ENCODE peak calls at places on chromosomes 4 and X, in nine cellular contexts. T is hepatocyte, V is K562, C is HCT116, D is endothelial cell of umbilical vein, R is astrocyte, N is H1, K is mammary epithelial cell, X is fibroblast of lung. Q is an unnamed sample. For H4K20me1, the result is how much of the 10 kb centered on the place peaks cover.

GRCh38 chr4:26288308-26288982 is 32.4 kb upstream of the RBPJ start:
- DNase-seq in R (peak), N (no peak), T (no peak), C (no peak), D (no peak), V (no peak), X (peak), K (no peak), Q (no peak)

GRCh38 chrX:148069759-148070503 is 88.8 kb downstream of the FMR1NB start:
- DNase-seq in X (no peak), R (no peak), V (no peak), N (no peak), D (no peak), C (no peak), T (no peak), K (no peak), Q (no peak)

GRCh38 chrX:153971632-153972367 is at the start of gene HCFC1:
- DNase-seq in K (peak), X (peak), T (peak), D (peak), C (peak), R (peak), N (peak), V (peak), Q (peak)

GRCh38 chr4:6733358-6734164 is 17.6 kb downstream of the BLOC1S4 start:
- DNase-seq in R (no peak), C (no peak), D (no peak), T (peak), X (no peak), K (no peak), N (no peak), V (peak), Q (no peak)

GRCh38 chr4:148443550-148444295 is 1.5 kb upstream of the NR3C2 start:
- DNase-seq in T (peak), N (peak), K (no peak), R (no peak), C (no peak), V (no peak), X (no peak), D (peak), Q (no peak)

GRCh38 chrX:68820476-68821110 is 8.2 kb upstream of the EFNB1 start:
- DNase-seq in X (no peak), C (no peak), T (no peak), V (no peak), D (no peak), R (no peak), N (no peak), K (no peak), Q (no peak)

GRCh38 chr4:37639551-37640293 is 46.5 kb downstream of the RELL1 start:
- DNase-seq in D (peak), R (no peak), N (no peak), K (no peak), C (no peak), T (no peak), X (peak), V (no peak), Q (no peak)

GRCh38 chr4:183094393-183095198 is 4.5 kb upstream of the WWC2 start:
- DNase-seq in K (peak), V (no peak), T (peak), D (no peak), C (no peak), X (no peak), R (no peak), N (no peak), Q (no peak)

GRCh38 chr4:86108152-86108551 is 251.7 kb downstream of the MAPK10 start:
- DNase-seq in D (no peak), C (no peak), X (no peak), R (peak), K (peak), T (no peak), N (no peak), V (no peak), Q (no peak)

GRCh38 chr4:8050555-8051206 is 107.9 kb downstream of the ABLIM2 start:
- DNase-seq in K (no peak), R (peak), V (no peak), D (no peak), T (peak), C (no peak), N (peak), X (peak), Q (no peak)

GRCh38 chr4:172822322-172822721 is 346.3 kb upstream of the GALNT7 start:
- DNase-seq in D (no peak), N (no peak), R (no peak), X (no peak), K (no peak), V (no peak), C (no peak), T (no peak), Q (no peak)

GRCh38 chrX:104987063-104987462 is 233.4 kb downstream of the TEX13A start:
- DNase-seq in X (peak), V (no peak), R (peak), N (no peak), T (no peak), D (peak), C (no peak), K (peak), Q (no peak)

GRCh38 chr4:185774815-185775684 is 36.9 kb downstream of the SORBS2 start:
- DNase-seq in T (peak), C (no peak), N (no peak), X (peak), V (no peak), K (no peak), R (peak), D (peak), Q (no peak)

GRCh38 chrX:154469114-154469513 is 10.0 kb downstream of the LAGE3 start:
- DNase-seq in R (no peak), D (no peak), N (no peak), C (no peak), T (no peak), K (no peak), V (no peak), X (no peak), Q (no peak)

GRCh38 chr4:18291313-18291712 is 269.8 kb upstream of the LCORL start:
- DNase-seq in N (no peak), V (no peak), K (no peak), R (no peak), T (no peak), D (no peak), C (no peak), X (no peak), Q (no peak)
- TF ChIP-seq EZH2 in N (no peak), V (no peak), K (no peak), R (no peak), T (no peak), D (no peak), C (no peak), X (no peak), Q (no peak)

GRCh38 chr4:187770345-187770744 is 225.2 kb upstream of the ZFP42 start:
- DNase-seq in X (no peak), R (no peak), T (no peak), N (no peak), C (peak), D (no peak), V (no peak), K (no peak), Q (no peak)
- H2AFZ ChIP-seq in X (no peak), R (no peak), T (no peak), N (peak), C (no peak), D (no peak), V (no peak), K (no peak), Q (no peak)

GRCh38 chr4:149631629-149632028 is 184.0 kb downstream of the IQCM start:
- DNase-seq in V (no peak), T (no peak), N (no peak), D (no peak), C (no peak), R (no peak), K (no peak), X (no peak), Q (no peak)
- H4K20me1 ChIP-seq in V (under half), T (under half), N (under half), D (under half), C (under half), R (under half), K (under half), X (under half), Q (under half)

GRCh38 chr4:1009647-1010521 is 1.5 kb upstream of the FGFRL1 start:
- DNase-seq in X (peak), T (peak), V (peak), D (peak), K (peak), N (peak), C (no peak), R (no peak), Q (no peak)
- TF ChIP-seq EZH2 in X (no peak), T (no peak), V (no peak), D (no peak), K (no peak), N (no peak), C (no peak), R (no peak), Q (no peak)

DNA sequence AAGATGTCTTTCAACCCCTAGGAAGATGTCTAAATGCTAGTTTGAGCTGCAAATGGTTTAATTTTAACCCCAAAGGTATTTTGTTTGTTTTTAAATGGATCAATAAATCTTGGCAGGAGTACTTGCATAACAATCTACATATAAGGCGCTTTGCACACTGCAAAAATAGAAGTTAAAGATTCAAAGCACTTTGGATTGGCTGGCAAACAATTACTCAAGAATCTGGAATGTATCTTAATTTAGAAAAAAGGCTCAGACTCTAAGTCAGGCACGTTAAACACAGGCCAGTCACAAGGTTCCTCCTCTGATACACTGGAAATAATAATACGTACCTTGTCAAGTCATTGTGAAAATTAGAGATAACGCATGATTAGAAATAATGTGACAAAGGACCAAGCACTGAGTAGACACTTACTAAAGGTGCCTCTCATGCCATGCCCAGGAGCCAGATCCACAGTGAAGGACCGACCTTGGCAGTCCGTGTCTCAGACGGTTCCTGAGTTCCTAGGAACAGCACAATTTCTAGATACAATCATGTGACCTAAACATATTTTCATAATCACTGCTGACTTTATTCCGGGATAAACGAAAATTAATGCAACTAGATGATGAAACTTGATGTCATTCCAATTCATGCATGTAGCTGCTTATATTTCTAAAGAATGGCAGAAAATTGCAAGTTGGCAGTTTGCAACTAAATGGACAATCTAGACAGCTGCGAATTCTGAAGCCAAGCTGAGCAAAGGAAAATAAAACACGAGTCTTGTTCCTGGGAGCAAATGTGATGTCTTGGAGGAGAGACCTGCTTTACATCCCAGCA is 49.6 kb downstream of the PROM1 start:
- DNase-seq in T (no peak), D (peak), K (no peak), N (no peak), C (no peak), X (peak), V (no peak), R (peak), Q (no peak)
- H2AFZ ChIP-seq in T (no peak), D (no peak), K (no peak), N (no peak), C (no peak), X (no peak), V (no peak), R (peak), Q (no peak)

DNA sequence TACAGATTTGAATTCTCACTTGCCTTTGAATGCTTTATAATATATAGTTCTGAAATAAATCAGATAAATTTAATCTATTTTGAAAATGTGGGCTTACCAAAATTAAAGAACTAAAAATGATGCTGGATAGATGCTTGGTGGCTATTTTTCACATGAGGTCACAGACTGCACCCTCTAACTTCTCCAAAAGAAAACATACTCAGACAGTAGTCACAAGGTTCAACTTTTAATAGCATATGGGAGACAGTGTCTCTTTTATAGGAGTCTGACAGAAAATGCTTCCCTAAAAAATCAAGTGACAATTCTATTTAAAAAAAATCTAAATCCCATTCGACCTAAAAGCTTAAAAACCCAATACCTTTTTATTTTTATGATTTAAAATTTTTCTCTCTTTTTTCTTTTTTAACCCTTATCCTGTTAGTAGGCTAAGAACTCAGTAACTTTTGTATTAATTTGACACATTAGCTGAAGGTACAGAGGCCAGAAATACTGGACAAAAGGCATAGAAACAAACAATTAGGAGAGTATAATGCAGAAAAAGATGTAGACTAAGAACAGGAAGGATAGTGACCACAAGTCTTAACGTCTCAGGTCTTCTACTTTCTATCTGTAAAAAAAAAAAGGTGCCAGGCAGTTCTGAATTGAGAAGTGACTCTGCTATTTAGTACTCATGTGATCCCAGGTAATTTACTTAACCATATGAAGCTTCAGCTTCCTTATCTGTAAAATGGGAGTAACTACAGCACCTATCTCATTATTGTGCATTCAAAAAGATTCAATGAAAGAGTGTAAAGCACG is 7.6 kb downstream of the TIGD4 start:
- DNase-seq in N (no peak), K (no peak), X (no peak), C (no peak), V (no peak), T (no peak), D (no peak), R (no peak), Q (no peak)
- H4K20me1 ChIP-seq in N (under half), K (under half), X (under half), C (under half), V (under half), T (under half), D (under half), R (under half), Q (under half)

GRCh38 chrX:19535481-19535880 is 20.2 kb upstream of the MAP3K15 start:
- DNase-seq in K (no peak), C (no peak), N (no peak), T (peak), V (no peak), R (no peak), X (peak), D (no peak), Q (no peak)
- TF ChIP-seq EZH2 in K (no peak), C (no peak), N (no peak), T (no peak), V (no peak), R (no peak), X (no peak), D (no peak), Q (no peak)

GRCh38 chr4:123587983-123588494 is 191.4 kb downstream of the SPRY1 start:
- DNase-seq in V (no peak), N (no peak), R (peak), K (peak), X (peak), C (peak), T (peak), D (peak), Q (no peak)

GRCh38 chr4:123581802-123582201 is 185.2 kb downstream of the SPRY1 start:
- DNase-seq in R (no peak), V (no peak), D (no peak), C (no peak), X (no peak), T (no peak), N (no peak), K (no peak), Q (no peak)

GRCh38 chr4:123588631-123589223 is 192.1 kb downstream of the SPRY1 start:
- DNase-seq in K (peak), R (peak), T (peak), N (no peak), D (no peak), V (no peak), C (no peak), X (peak), Q (no peak)

GRCh38 chr4:123583043-123583442 is 186.4 kb downstream of the SPRY1 start:
- DNase-seq in V (no peak), X (no peak), N (no peak), D (no peak), R (no peak), C (no peak), K (peak), T (no peak), Q (no peak)

DNA sequence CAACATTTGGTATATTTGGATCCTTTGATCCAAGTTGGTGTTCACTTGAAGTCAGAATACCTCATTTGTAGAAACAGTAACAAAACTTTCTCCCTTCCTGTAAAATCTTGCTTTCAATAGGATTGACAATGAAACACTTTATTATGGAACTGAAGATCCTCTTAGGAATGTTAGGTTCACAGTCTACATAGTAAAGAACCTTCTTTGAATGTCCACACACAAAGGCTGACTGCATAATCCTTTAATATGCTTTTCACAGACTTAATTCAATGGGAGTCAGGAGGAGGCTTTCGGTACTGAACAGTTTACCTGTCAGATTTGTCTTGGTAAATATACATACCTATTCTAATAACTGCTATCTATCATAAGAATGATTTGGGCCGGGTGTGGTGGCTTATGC is 188.5 kb downstream of the SPRY1 start:
- DNase-seq in V (no peak), N (no peak), R (no peak), K (no peak), X (no peak), C (no peak), T (no peak), D (no peak), Q (no peak)
- H2AFZ ChIP-seq in V (no peak), N (no peak), R (no peak), K (no peak), X (no peak), C (no peak), T (no peak), D (no peak), Q (no peak)

Q was measured in DND-41.